ENCODE peak calls at places on chromosomes 12 and 14, in four cellular contexts. K is fibroblast of lung, Y is HepG2, P is GM23248. I is an unnamed sample. For H3K4me1 and H3K36me3, the result is how much of the 10 kb centered on the place peaks cover.

GRCh38 chr12:45732936-45733335 is 3.4 kb downstream of the ARID2 start:
- DNase-seq in Y (no peak), P (peak), K (no peak), I (no peak)

GRCh38 chr12:79615596-79616560 is 74.9 kb downstream of the PAWR start:
- DNase-seq in P (no peak), K (no peak), Y (no peak), I (no peak)

GRCh38 chr12:75488553-75488952 is 8.0 kb downstream of the GLIPR1 start:
- DNase-seq in Y (peak), P (peak), K (peak), I (peak)

GRCh38 chr12:7934560-7935463 is 1.2 kb downstream of the SLC2A3 start:
- DNase-seq in P (peak), K (no peak), Y (no peak), I (no peak)

GRCh38 chr14:24428628-24429394 is 657 bp downstream of the CBLN3 start:
- DNase-seq in P (peak), Y (no peak), K (no peak), I (no peak)

GRCh38 chr12:114902665-114903393 is 218.9 kb upstream of the TBX3 start:
- DNase-seq in Y (peak), K (peak), P (peak), I (peak)

GRCh38 chr12:3253682-3254275 is 176.6 kb downstream of the TSPAN9 start:
- DNase-seq in P (no peak), Y (no peak), K (no peak), I (no peak)

GRCh38 chr14:53619625-53620324 is 336.9 kb downstream of the BMP4 start:
- DNase-seq in P (peak), K (peak), Y (no peak), I (peak)

GRCh38 chr14:97602438-97603117 is 805.4 kb downstream of the VRK1 start:
- DNase-seq in Y (no peak), K (no peak), P (no peak), I (no peak)

GRCh38 chr14:86858043-86858442 is 1134.9 kb downstream of the GALC start:
- DNase-seq in P (no peak), K (peak), Y (no peak), I (peak)

GRCh38 chr12:128245106-128245505 is 21.9 kb upstream of the TMEM132C start:
- DNase-seq in P (no peak), K (no peak), Y (no peak), I (no peak)

GRCh38 chr14:101132588-101132987 is 229.1 kb upstream of the RTL1 start:
- DNase-seq in Y (no peak), P (no peak), K (no peak), I (no peak)

GRCh38 chr14:31752867-31753661 is 191.9 kb downstream of the NUBPL start:
- DNase-seq in Y (no peak), K (no peak), P (no peak), I (no peak)

GRCh38 chr14:35963209-35963608 is 137.1 kb downstream of the BRMS1L start:
- DNase-seq in Y (peak), P (no peak), K (no peak), I (no peak)

GRCh38 chr14:105131241-105131640 is 37.3 kb downstream of the JAG2 start:
- DNase-seq in Y (no peak), K (no peak), P (no peak), I (no peak)

GRCh38 chr14:78119440-78119839 is 50.7 kb upstream of the NRXN3 start:
- DNase-seq in P (no peak), K (no peak), Y (no peak), I (no peak)

GRCh38 chr12:34306133-34306830 is 284.0 kb downstream of the ALG10 start:
- DNase-seq in K (no peak), Y (no peak), P (no peak), I (no peak)

GRCh38 chr14:79543966-79544365 is 667.3 kb downstream of the DIO2 start:
- DNase-seq in Y (no peak), K (peak), P (peak), I (peak)

GRCh38 chr12:26056335-26056734 is 68.5 kb downstream of the BHLHE41 start:
- DNase-seq in Y (no peak), P (peak), K (peak), I (peak)

GRCh38 chr12:64010069-64010686 is 165.7 kb downstream of the SRGAP1 start:
- DNase-seq in P (peak), Y (peak), K (peak), I (peak)

GRCh38 chr12:93184664-93185368 is 192.9 kb upstream of the NUDT4 start:
- DNase-seq in K (no peak), P (no peak), Y (no peak), I (no peak)

GRCh38 chr12:69929125-69929524 is 104.1 kb downstream of the MYRFL start:
- DNase-seq in P (peak), K (peak), Y (no peak), I (peak)

GRCh38 chr12:124927325-124928094 is 13.1 kb upstream of the UBC start:
- DNase-seq in Y (peak), P (peak), K (peak), I (peak)

GRCh38 chr12:99495797-99496196 is 151.8 kb upstream of the GARIN6 start:
- DNase-seq in K (no peak), P (no peak), Y (no peak), I (no peak)

GRCh38 chr14:67191768-67192290 is 2.6 kb downstream of the GARIN2 start:
- DNase-seq in Y (no peak), P (peak), K (peak), I (peak)

GRCh38 chr12:89347325-89347829 is 4.9 kb downstream of the DUSP6 start:
- DNase-seq in K (no peak), P (no peak), Y (no peak), I (no peak)
- H3K4me1 ChIP-seq in K (under half), P (under half), Y (half or more), I (under half)

GRCh38 chr12:9926876-9927275 is 5.3 kb downstream of the CLEC2A start:
- DNase-seq in P (peak), K (no peak), Y (no peak), I (no peak)
- H3K4me2 ChIP-seq in P (no peak), K (no peak), Y (no peak), I (no peak)

GRCh38 chr14:103741876-103742275 is 26.3 kb downstream of the ZFYVE21 start:
- DNase-seq in K (no peak), P (no peak), Y (no peak), I (no peak)
- H3K36me3 ChIP-seq in K (under half), P (under half), Y (under half), I (under half)

GRCh38 chr14:65103150-65103760 is 938 bp upstream of the MAX start:
- DNase-seq in K (peak), P (peak), Y (peak), I (no peak)
- H3K4me1 ChIP-seq in K (under half), P (under half), Y (under half), I (under half)

GRCh38 chr12:1580526-1580925 is 13.9 kb downstream of the FBXL14 start:
- DNase-seq in Y (no peak), K (no peak), P (no peak), I (no peak)

GRCh38 chr12:1582709-1583050 is 11.7 kb downstream of the FBXL14 start:
- DNase-seq in K (no peak), P (no peak), Y (no peak), I (no peak)

GRCh38 chr12:1584326-1584725 is 10.1 kb downstream of the FBXL14 start:
- DNase-seq in K (no peak), Y (no peak), P (no peak), I (no peak)

GRCh38 chr12:1581973-1582708 is 12.2 kb downstream of the FBXL14 start:
- DNase-seq in P (peak), Y (no peak), K (no peak), I (no peak)

GRCh38 chr12:1583421-1584078 is 10.8 kb downstream of the FBXL14 start:
- DNase-seq in K (peak), Y (peak), P (peak), I (peak)
- H3K4me2 ChIP-seq in K (peak), Y (no peak), P (peak), I (peak)

GRCh38 chr12:112190626-112191025 is 65.3 kb downstream of the TRAFD1 start:
- DNase-seq in Y (no peak), P (no peak), K (no peak), I (no peak)

GRCh38 chr12:112191201-112191600 is 65.8 kb downstream of the TRAFD1 start:
- DNase-seq in P (no peak), K (no peak), Y (no peak), I (no peak)

GRCh38 chr12:112192475-112192874 is 67.1 kb downstream of the TRAFD1 start:
- DNase-seq in P (no peak), Y (no peak), K (no peak), I (no peak)

GRCh38 chr12:112194601-112195247 is 69.4 kb downstream of the TRAFD1 start:
- DNase-seq in Y (no peak), P (no peak), K (no peak), I (no peak)

GRCh38 chr12:112191840-112192321 is 66.5 kb downstream of the TRAFD1 start:
- DNase-seq in P (no peak), Y (no peak), K (no peak), I (no peak)
- H3K36me3 ChIP-seq in P (under half), Y (under half), K (under half), I (under half)

GRCh38 chr12:18546399-18546798 is 191.4 kb downstream of the PLCZ1 start:
- DNase-seq in Y (peak), K (peak), P (peak), I (peak)

GRCh38 chr12:18552829-18553228 is 185.0 kb downstream of the PLCZ1 start:
- DNase-seq in P (no peak), K (no peak), Y (no peak), I (no peak)

GRCh38 chr12:18551703-18552102 is 186.1 kb downstream of the PLCZ1 start:
- DNase-seq in Y (no peak), P (no peak), K (no peak), I (no peak)

DNA sequence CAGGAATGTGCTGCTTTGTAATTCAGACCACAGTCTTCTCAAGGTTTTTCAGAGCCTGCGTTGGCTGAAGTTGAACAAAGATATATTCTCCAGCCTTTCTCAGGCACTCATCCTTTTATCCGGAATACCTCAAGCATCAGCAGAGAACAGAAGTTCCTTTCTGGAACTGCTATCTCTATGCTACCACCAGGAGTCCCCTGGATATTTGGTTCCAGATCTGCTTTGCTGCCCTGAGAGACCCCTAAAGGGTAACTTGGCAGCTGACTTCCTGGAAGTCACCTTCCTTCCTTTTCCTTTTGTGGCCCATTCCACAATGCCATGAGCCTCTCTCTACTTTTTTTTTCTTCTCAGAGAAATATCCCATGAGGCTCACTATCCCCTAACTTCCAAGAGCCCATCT is 188.2 kb downstream of the PLCZ1 start:
- DNase-seq in P (no peak), K (peak), Y (no peak), I (peak)
- H3K4me1 ChIP-seq in P (under half), K (under half), Y (under half), I (under half)